ENCODE peak calls at places on chromosomes 4 and X, in nine cellular contexts. S is psoas muscle, Y is GM20000, M is prostate gland, W is H9, O is fibroblast of villous mesenchyme, H is brain microvascular endothelial cell, A is pancreas, N is hepatocyte. C is an unnamed sample.

GRCh38 chr4:169314906-169315305 is 44.1 kb upstream of the SH3RF1 start:
- DNase-seq in O (peak), S (peak), N (peak), W (no peak), A (peak), Y (no peak), H (peak), M (peak), C (no peak)

GRCh38 chr4:184415071-184415470 is 59.3 kb downstream of the IRF2 start:
- DNase-seq in N (no peak), W (no peak), M (no peak), O (no peak), H (no peak), Y (no peak), A (no peak), S (no peak), C (no peak)

GRCh38 chr4:73133784-73134183 is 64.3 kb upstream of the COX18 start:
- DNase-seq in M (no peak), N (no peak), W (no peak), H (no peak), S (no peak), Y (no peak), O (no peak), A (no peak), C (no peak)

GRCh38 chr4:73705056-73705432 is 35.3 kb upstream of the CXCL8 start:
- DNase-seq in A (no peak), W (no peak), N (no peak), Y (no peak), H (peak), O (peak), S (no peak), M (no peak), C (no peak)

GRCh38 chr4:124203613-124204284 is 508.8 kb downstream of the ANKRD50 start:
- DNase-seq in O (peak), Y (no peak), M (no peak), N (no peak), S (no peak), A (no peak), W (no peak), H (peak), C (no peak)

GRCh38 chr4:88077911-88078310 is 70.5 kb downstream of the PKD2 start:
- DNase-seq in O (no peak), A (no peak), H (no peak), Y (no peak), M (no peak), S (no peak), W (no peak), N (no peak), C (no peak)

GRCh38 chr4:76696109-76696508 is 201.8 kb downstream of the SOWAHB start:
- DNase-seq in H (no peak), W (peak), S (no peak), O (no peak), N (no peak), Y (no peak), A (no peak), M (no peak), C (no peak)

GRCh38 chr4:162849922-162850321 is 316.8 kb downstream of the NAF1 start:
- DNase-seq in W (no peak), S (no peak), H (no peak), N (no peak), O (no peak), A (no peak), M (peak), Y (no peak), C (no peak)

GRCh38 chrX:74242484-74243138 is 61.4 kb upstream of the ZCCHC13 start:
- DNase-seq in M (peak), S (no peak), Y (no peak), N (no peak), A (no peak), O (no peak), W (no peak), H (no peak), C (no peak)

GRCh38 chrX:47232803-47233332 is at the start of gene USP11:
- DNase-seq in Y (peak), N (peak), S (peak), O (peak), H (peak), M (no peak), A (no peak), W (peak), C (peak)

GRCh38 chr4:3324093-3324815 is 31.4 kb downstream of the RGS12 start:
- DNase-seq in Y (no peak), O (no peak), A (peak), N (no peak), S (no peak), M (no peak), H (no peak), W (peak), C (no peak)

GRCh38 chr4:24971192-24971591 is 58.4 kb upstream of the CCDC149 start:
- DNase-seq in Y (no peak), W (no peak), O (no peak), H (no peak), S (no peak), A (peak), M (no peak), N (no peak), C (no peak)

GRCh38 chr4:150593996-150594395 is 12.0 kb downstream of the MAB21L2 start:
- DNase-seq in N (no peak), H (no peak), S (no peak), A (no peak), O (no peak), W (no peak), Y (no peak), M (no peak), C (no peak)

GRCh38 chrX:17984415-17984814 is 123.3 kb upstream of the RAI2 start:
- DNase-seq in S (no peak), W (no peak), N (no peak), M (no peak), H (no peak), O (no peak), A (no peak), Y (no peak), C (no peak)

GRCh38 chr4:105460306-105460705 is 13.6 kb downstream of the PPA2 start:
- DNase-seq in N (no peak), M (no peak), Y (no peak), O (no peak), W (no peak), A (no peak), H (no peak), S (no peak), C (no peak)

GRCh38 chr4:127601029-127601428 is 31.7 kb upstream of the INTU start:
- DNase-seq in Y (no peak), A (no peak), M (no peak), N (no peak), O (peak), W (no peak), S (no peak), H (no peak), C (no peak)

GRCh38 chrX:132786217-132786616 is 172.2 kb downstream of the HS6ST2 start:
- DNase-seq in H (no peak), Y (no peak), A (no peak), S (no peak), O (peak), N (no peak), W (no peak), M (no peak), C (no peak)

GRCh38 chr4:94641702-94642560 is 115.8 kb upstream of the BMPR1B start:
- DNase-seq in Y (no peak), H (no peak), W (no peak), N (no peak), S (no peak), M (no peak), A (no peak), O (peak), C (no peak)

GRCh38 chrX:19382500-19383145 is 38.9 kb downstream of the PDHA1 start:
- DNase-seq in O (peak), W (peak), H (peak), N (peak), M (peak), A (peak), S (no peak), Y (peak), C (peak)

GRCh38 chrX:25941087-25941486 is 197.1 kb upstream of the MAGEB18 start:
- DNase-seq in N (no peak), M (no peak), W (no peak), S (no peak), Y (no peak), O (no peak), A (no peak), H (no peak), C (no peak)

GRCh38 chr4:26141101-26141830 is 179.5 kb upstream of the RBPJ start:
- DNase-seq in O (peak), Y (no peak), M (no peak), H (no peak), N (peak), A (no peak), W (no peak), S (peak), C (no peak)

GRCh38 chr4:130288576-130288975 is 1192.6 kb downstream of the C4orf33 start:
- DNase-seq in A (no peak), S (no peak), O (no peak), H (no peak), Y (no peak), M (no peak), N (no peak), W (no peak), C (no peak)

GRCh38 chr4:8675383-8675782 is 82.8 kb downstream of the CPZ start:
- DNase-seq in O (peak), W (peak), N (peak), Y (no peak), A (no peak), M (no peak), S (no peak), H (peak), C (no peak)

GRCh38 chrX:110836982-110837381 is 41.4 kb upstream of the CHRDL1 start:
- DNase-seq in M (no peak), H (no peak), W (peak), Y (no peak), A (no peak), O (no peak), S (no peak), N (no peak), C (no peak)

GRCh38 chr4:40454816-40455215 is 119.7 kb downstream of the CHRNA9 start:
- DNase-seq in W (no peak), A (no peak), O (no peak), H (no peak), N (no peak), S (no peak), Y (no peak), M (no peak), C (no peak)

GRCh38 chr4:169485791-169486742 is 126.3 kb downstream of the NEK1 start:
- DNase-seq in W (no peak), Y (peak), N (peak), M (peak), S (no peak), H (peak), O (peak), A (peak), C (peak)

GRCh38 chr4:242121-242848 is 63.0 kb downstream of the ZNF732 start:
- DNase-seq in S (peak), H (peak), A (peak), O (peak), Y (peak), N (peak), W (peak), M (peak), C (peak)

GRCh38 chr4:57102050-57102564 is 8.1 kb downstream of the IGFBP7 start:
- DNase-seq in M (no peak), W (no peak), N (no peak), O (peak), A (no peak), H (peak), S (peak), Y (no peak), C (no peak)

GRCh38 chrX:11423362-11423818 is 130.2 kb downstream of the AMELX start:
- DNase-seq in N (no peak), O (peak), S (peak), H (peak), W (no peak), M (no peak), Y (peak), A (peak), C (peak)

GRCh38 chrX:31796624-31797023 is 724.8 kb upstream of the FTHL17 start:
- DNase-seq in W (no peak), O (no peak), Y (no peak), N (no peak), A (no peak), S (no peak), H (no peak), M (no peak), C (no peak)

GRCh38 chr4:74158561-74159396 is 861 bp downstream of the MTHFD2L start:
- DNase-seq in S (no peak), W (no peak), M (no peak), N (no peak), A (no peak), H (no peak), Y (no peak), O (peak), C (no peak)

GRCh38 chrX:110213183-110213582 is 104.7 kb downstream of the AMMECR1 start:
- DNase-seq in O (no peak), M (no peak), W (no peak), N (no peak), H (no peak), S (no peak), A (no peak), Y (no peak), C (no peak)

GRCh38 chrX:23365541-23365940 is 30.9 kb downstream of the PTCHD1 start:
- DNase-seq in M (no peak), W (no peak), A (peak), H (no peak), O (no peak), N (no peak), Y (no peak), S (no peak), C (no peak)

GRCh38 chrX:38636949-38637819 is 75.8 kb downstream of the TSPAN7 start:
- DNase-seq in A (peak), N (no peak), O (no peak), Y (no peak), W (no peak), M (peak), H (no peak), S (no peak), C (no peak)

DNA sequence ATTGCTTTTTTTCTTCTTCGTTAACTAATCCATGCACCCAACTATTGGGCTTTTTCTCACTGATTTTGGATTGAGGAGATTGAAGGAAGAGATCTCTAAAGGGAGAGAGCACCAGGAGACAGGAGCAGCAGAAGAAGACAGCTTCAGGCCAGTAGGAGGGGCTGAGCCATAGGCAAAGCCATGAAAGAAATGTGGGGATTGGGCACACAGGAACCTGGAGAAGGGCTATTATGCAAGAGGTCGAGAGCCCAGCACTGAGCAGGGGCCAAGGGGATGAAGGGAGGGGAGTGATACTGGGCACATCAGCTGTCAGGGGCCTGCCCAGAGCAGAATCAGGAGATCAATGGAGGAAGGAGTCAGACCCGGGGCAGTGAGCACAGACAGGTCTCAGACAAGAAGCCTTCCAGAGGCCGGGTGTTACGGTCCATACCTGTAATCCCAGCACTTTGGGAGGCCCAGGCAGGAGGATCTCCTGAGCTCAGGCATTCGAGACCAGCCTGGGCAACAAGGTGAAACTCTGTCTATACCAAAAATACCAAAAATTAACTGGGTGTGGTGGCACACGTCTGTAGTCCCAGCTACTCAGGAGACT is 140.9 kb downstream of the BCOR start:
- DNase-seq in H (no peak), S (no peak), N (no peak), A (no peak), M (no peak), Y (no peak), O (no peak), W (no peak), C (no peak)
- TF ChIP-seq CTCF in H (no peak), S (no peak), N (peak), A (no peak), M (no peak), Y (no peak), O (no peak), W (no peak), C (no peak)

GRCh38 chr4:111847256-111848108 is 297.8 kb upstream of the FAM241A start:
- DNase-seq in O (peak), N (peak), H (no peak), M (no peak), W (no peak), Y (no peak), A (no peak), S (no peak), C (no peak)
- TF ChIP-seq CTCF in O (peak), N (peak), H (peak), M (no peak), W (peak), Y (no peak), A (no peak), S (no peak), C (no peak)

GRCh38 chrX:119417842-119418241 is 18.7 kb downstream of the SLC25A43 start:
- DNase-seq in N (peak), A (no peak), S (no peak), Y (no peak), H (no peak), W (no peak), O (no peak), M (no peak), C (no peak)
- TF ChIP-seq CTCF in N (peak), A (no peak), S (no peak), Y (no peak), H (peak), W (no peak), O (peak), M (no peak), C (peak)

GRCh38 chr4:103137446-103137827 is 37.8 kb upstream of the BDH2 start:
- DNase-seq in S (no peak), Y (no peak), A (no peak), H (peak), N (no peak), M (no peak), O (no peak), W (no peak), C (no peak)
- TF ChIP-seq CTCF in S (no peak), Y (no peak), A (no peak), H (no peak), N (no peak), M (no peak), O (no peak), W (no peak), C (no peak)